ENCODE peak calls at places on chromosomes 11 and 22, in seven cellular contexts. C is prostate gland; W is body of pancreas; D is CD8-positive, alpha-beta memory T cell; F is GM23338; H is psoas muscle; U is thyroid gland. R is an unnamed sample. For H3K27me3 and H3K4me1, the result is how much of the 10 kb centered on the place peaks cover.

GRCh38 chr11:83284501-83285051 is 1.6 kb downstream of the CCDC90B start:
- DNase-seq in H (no peak), W (no peak), D (no peak), F (no peak), C (no peak), U (no peak), R (no peak)

GRCh38 chr22:23752750-23753149 is 1.5 kb downstream of the VPREB3 start:
- DNase-seq in F (no peak), D (no peak), U (no peak), C (no peak), W (no peak), H (no peak), R (no peak)

GRCh38 chr22:38792833-38793232 is 1.1 kb downstream of the DNAL4 start:
- DNase-seq in U (no peak), C (no peak), W (no peak), F (no peak), H (no peak), D (no peak), R (no peak)

GRCh38 chr11:119699227-119699626 is 29.8 kb downstream of the NECTIN1 start:
- DNase-seq in D (no peak), C (peak), H (peak), W (peak), F (no peak), U (peak), R (no peak)

GRCh38 chr22:36368359-36368983 is 19.3 kb downstream of the MYH9 start:
- DNase-seq in D (no peak), H (no peak), C (no peak), F (peak), U (peak), W (peak), R (peak)

GRCh38 chr11:7579226-7579825 is 65.5 kb downstream of the PPFIBP2 start:
- DNase-seq in U (no peak), D (no peak), H (no peak), F (no peak), C (no peak), W (no peak), R (peak)

GRCh38 chr11:32434387-32435151 is 770 bp downstream of the WT1 start:
- DNase-seq in W (no peak), F (peak), D (no peak), C (no peak), U (no peak), H (no peak), R (peak)

GRCh38 chr11:12163181-12163841 is 52.9 kb downstream of the MICAL2 start:
- DNase-seq in H (no peak), D (no peak), C (no peak), U (no peak), W (no peak), F (no peak), R (peak)

GRCh38 chr11:74522776-74523175 is 29.3 kb upstream of the LIPT2 start:
- DNase-seq in D (no peak), C (no peak), F (no peak), H (no peak), W (no peak), U (no peak), R (no peak)

GRCh38 chr22:33126881-33127280 is 68.7 kb upstream of the SYN3 start:
- DNase-seq in H (no peak), F (peak), U (no peak), C (no peak), D (no peak), W (no peak), R (peak)

GRCh38 chr11:30046211-30046945 is 29.5 kb upstream of the KCNA4 start:
- DNase-seq in W (no peak), H (no peak), U (no peak), F (peak), C (no peak), D (no peak), R (no peak)

GRCh38 chr22:42649261-42650056 is at the start of gene CYB5R3:
- DNase-seq in D (peak), H (peak), F (peak), U (peak), W (peak), C (peak), R (peak)

GRCh38 chr11:102974552-102975280 is 19.2 kb upstream of the MMP13 start:
- DNase-seq in W (no peak), U (no peak), D (no peak), H (no peak), F (no peak), C (no peak), R (peak)

GRCh38 chr11:123033895-123034294 is 28.0 kb downstream of the HSPA8 start:
- DNase-seq in F (peak), D (no peak), W (no peak), C (no peak), U (no peak), H (no peak), R (no peak)

GRCh38 chr11:67179892-67180490 is 60.9 kb downstream of the KDM2A start:
- DNase-seq in H (no peak), F (no peak), D (no peak), W (no peak), C (no peak), U (no peak), R (no peak)

GRCh38 chr22:42863349-42863911 is 6.4 kb upstream of the ARFGAP3 start:
- DNase-seq in C (no peak), F (no peak), U (no peak), H (no peak), D (no peak), W (no peak), R (peak)

GRCh38 chr11:465896-466538 is 15.9 kb downstream of the PTDSS2 start:
- DNase-seq in W (no peak), H (peak), C (no peak), D (no peak), F (peak), U (no peak), R (no peak)

GRCh38 chr11:114033572-114033971 is 25.9 kb upstream of the ZBTB16 start:
- DNase-seq in U (no peak), W (no peak), F (no peak), C (no peak), H (no peak), D (no peak), R (no peak)

GRCh38 chr11:46719048-46719542 is at the start of gene F2:
- DNase-seq in U (no peak), D (no peak), F (no peak), H (no peak), W (no peak), C (no peak), R (no peak)
- H3K4me3 ChIP-seq in U (no peak), D (no peak), F (no peak), H (no peak), W (no peak), C (no peak), R (no peak)

DNA sequence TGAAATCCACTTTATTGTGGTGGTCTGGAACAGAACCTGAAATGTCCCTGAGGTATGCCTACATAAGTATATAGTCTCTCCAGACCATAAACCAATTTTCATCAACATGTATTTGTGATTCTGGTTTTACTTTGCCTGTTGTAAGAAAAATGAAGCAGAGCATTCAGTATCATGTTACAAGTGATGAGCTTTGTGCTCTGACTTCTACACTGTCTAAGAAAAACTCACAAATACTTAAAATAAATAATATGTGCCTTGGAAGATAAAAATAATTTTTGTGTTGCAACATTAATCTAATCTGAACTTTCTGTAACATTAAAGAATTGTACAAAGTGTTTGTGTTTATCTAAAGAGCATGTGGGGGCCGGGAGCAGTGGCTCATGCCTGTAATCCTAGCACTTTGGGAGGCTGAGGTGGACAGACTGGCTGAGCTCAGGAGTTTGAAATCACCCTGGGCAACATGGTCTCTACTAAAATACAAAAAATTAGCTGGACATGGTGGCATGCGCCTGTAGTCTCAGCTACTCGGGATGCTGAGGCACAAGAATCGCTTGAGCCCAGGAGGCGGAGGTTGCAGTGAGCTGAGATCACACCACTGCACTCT is 219.5 kb downstream of the SOX6 start:
- DNase-seq in F (no peak), W (no peak), H (no peak), D (no peak), U (no peak), C (no peak), R (no peak)
- H3K27me3 ChIP-seq in F (under half), W (under half), H (under half), D (under half), U (under half), C (under half), R (under half)

GRCh38 chr11:117820071-117820470 is 4.5 kb downstream of the FXYD2 start:
- DNase-seq in C (no peak), U (peak), D (no peak), W (no peak), F (no peak), H (no peak), R (no peak)
- H3K4me1 ChIP-seq in C (under half), U (half or more), D (half or more), W (half or more), F (under half), H (under half), R (under half)

GRCh38 chr11:96242971-96243647 is 99.9 kb downstream of the MAML2 start:
- DNase-seq in W (peak), D (peak), H (peak), C (peak), U (peak), F (peak), R (peak)
- H3K4me3 ChIP-seq in W (no peak), D (peak), H (peak), C (peak), U (peak), F (peak), R (peak)

GRCh38 chr11:117795726-117796455 is 1.1 kb downstream of the DSCAML1 start:
- DNase-seq in C (no peak), F (peak), D (no peak), U (peak), W (no peak), H (no peak), R (no peak)

GRCh38 chr11:117794772-117795629 is 2.0 kb downstream of the DSCAML1 start:
- DNase-seq in C (no peak), U (no peak), H (no peak), W (no peak), F (peak), D (no peak), R (no peak)

GRCh38 chr11:117793521-117793920 is 3.5 kb downstream of the DSCAML1 start:
- DNase-seq in D (no peak), C (no peak), H (no peak), F (no peak), U (no peak), W (no peak), R (no peak)

GRCh38 chr11:117792992-117793391 is 4.0 kb downstream of the DSCAML1 start:
- DNase-seq in F (no peak), W (no peak), U (no peak), H (no peak), C (no peak), D (no peak), R (no peak)

DNA sequence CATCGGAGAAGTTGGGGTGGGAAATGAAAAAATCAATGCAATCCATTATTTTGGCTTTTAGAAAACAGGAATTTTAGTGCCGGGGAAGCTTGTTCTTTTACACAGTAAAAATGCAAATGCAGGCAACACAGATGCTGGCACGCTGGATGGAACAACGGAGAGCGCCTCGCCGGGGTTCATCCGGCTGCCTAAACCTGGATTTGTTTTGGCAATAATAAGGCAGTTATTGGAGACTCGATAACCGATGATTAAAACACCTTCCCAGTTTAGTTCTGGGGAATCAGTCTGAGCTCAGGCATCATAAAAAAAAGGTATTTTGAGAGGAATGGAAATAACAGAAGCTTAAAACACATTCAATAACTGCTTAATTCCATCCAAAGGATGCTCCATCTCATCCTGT is 2.9 kb downstream of the DSCAML1 start:
- DNase-seq in H (no peak), C (no peak), D (no peak), F (no peak), W (no peak), U (no peak), R (no peak)
- H3K27me3 ChIP-seq in H (half or more), C (under half), D (under half), F (half or more), W (under half), U (under half), R (half or more)

GRCh38 chr11:27200779-27201453 is 160.3 kb downstream of the BBOX1 start:
- DNase-seq in C (no peak), U (no peak), F (no peak), D (no peak), W (no peak), H (no peak), R (no peak)

GRCh38 chr11:27205269-27205668 is 157.7 kb downstream of the CCDC34 start:
- DNase-seq in D (no peak), W (no peak), U (no peak), C (peak), H (no peak), F (no peak), R (no peak)

GRCh38 chr11:27203077-27203476 is 159.9 kb downstream of the CCDC34 start:
- DNase-seq in D (no peak), U (no peak), C (no peak), W (no peak), F (no peak), H (no peak), R (no peak)

GRCh38 chr11:27204527-27204926 is 158.5 kb downstream of the CCDC34 start:
- DNase-seq in F (peak), W (peak), H (no peak), C (no peak), U (no peak), D (no peak), R (no peak)

GRCh38 chr11:27201454-27202302 is 161.1 kb downstream of the BBOX1 start:
- DNase-seq in D (no peak), W (peak), C (peak), H (peak), U (peak), F (peak), R (peak)
- H3K4me1 ChIP-seq in D (under half), W (under half), C (under half), H (under half), U (under half), F (under half), R (under half)

R was measured in cardiac muscle cell.